ENCODE peak calls at places on chromosome 7, in four cellular contexts. V, G, W and C are unnamed samples.

GRCh38 chr7:636396-636795 is 90.1 kb upstream of the DNAAF5 start:
- DNase-seq in V (peak; percentile 65), W (peak; percentile 12), G (peak; percentile 79), C (no peak)

GRCh38 chr7:131629203-131629871 is 72.9 kb upstream of the PODXL start:
- DNase-seq in V (no peak), G (no peak), W (no peak), C (no peak)

GRCh38 chr7:126574838-126575250 is 677.9 kb downstream of the GRM8 start:
- DNase-seq in G (no peak), W (no peak), V (peak; percentile 15), C (no peak)

GRCh38 chr7:121298831-121299239 is 30.0 kb upstream of the WNT16 start:
- DNase-seq in V (peak; percentile 91), W (no peak), G (no peak), C (no peak)

GRCh38 chr7:1112109-1112508 is 24.2 kb downstream of the GPER1 start:
- DNase-seq in V (no peak), W (no peak), G (no peak), C (no peak)

GRCh38 chr7:30225863-30226361 is 58.5 kb upstream of the ZNRF2 start:
- DNase-seq in G (no peak), V (peak; percentile 31), W (no peak), C (peak; percentile 32)

GRCh38 chr7:95718556-95719410 is 53.6 kb upstream of the DYNC1I1 start:
- DNase-seq in W (no peak), V (peak; percentile 7), G (peak; percentile 15), C (peak; percentile 29)

GRCh38 chr7:31253486-31253885 is 87.0 kb downstream of the NEUROD6 start:
- DNase-seq in V (no peak), G (no peak), W (no peak), C (no peak)

GRCh38 chr7:115631782-115632181 is 398.8 kb downstream of the TFEC start:
- DNase-seq in V (no peak), W (no peak), G (no peak), C (no peak)

GRCh38 chr7:152780935-152781334 is 21.4 kb downstream of the ACTR3B start:
- DNase-seq in W (no peak), G (no peak), V (no peak), C (no peak)

GRCh38 chr7:43362652-43363428 is 220.1 kb upstream of the STK17A start:
- DNase-seq in V (no peak), G (no peak), W (no peak), C (peak; percentile 62)

GRCh38 chr7:2412587-2413201 is 9.3 kb downstream of the CHST12 start:
- DNase-seq in V (no peak), W (no peak), G (no peak), C (no peak)

GRCh38 chr7:102860351-102860811 is 52.4 kb upstream of the LRRC17 start:
- DNase-seq in V (no peak), G (no peak), W (peak; percentile 79), C (peak; percentile 24)

GRCh38 chr7:151520419-151521229 is 929 bp upstream of the RHEB start:
- DNase-seq in G (no peak), W (no peak), V (no peak), C (peak; percentile 76)

GRCh38 chr7:66356277-66356721 is 151.2 kb downstream of the TPST1 start:
- DNase-seq in W (no peak), G (no peak), V (peak; percentile 39), C (no peak)

GRCh38 chr7:3005257-3005656 is 38.4 kb downstream of the CARD11 start:
- DNase-seq in G (no peak), V (no peak), W (no peak), C (no peak)

GRCh38 chr7:80603940-80604339 is 34.5 kb upstream of the CD36 start:
- DNase-seq in W (no peak), V (no peak), G (no peak), C (no peak)

GRCh38 chr7:1673581-1674102 is 3.6 kb downstream of the ELFN1 start:
- DNase-seq in W (no peak), G (no peak), V (no peak), C (peak; percentile 33)

GRCh38 chr7:81993186-81993585 is 223.3 kb upstream of the HGF start:
- DNase-seq in W (no peak), G (no peak), V (no peak), C (no peak)

GRCh38 chr7:129824291-129825004 is 128.3 kb downstream of the UBE2H start:
- DNase-seq in W (no peak), G (no peak), V (no peak), C (no peak)

GRCh38 chr7:141754939-141755338 is 9.0 kb upstream of the TAS2R3 start:
- DNase-seq in V (no peak), G (peak; percentile 71), W (peak; percentile 46), C (peak; percentile 43)

GRCh38 chr7:105896407-105896842 is 20.0 kb upstream of the ATXN7L1 start:
- DNase-seq in V (no peak), W (no peak), G (no peak), C (peak; percentile 23)

DNA sequence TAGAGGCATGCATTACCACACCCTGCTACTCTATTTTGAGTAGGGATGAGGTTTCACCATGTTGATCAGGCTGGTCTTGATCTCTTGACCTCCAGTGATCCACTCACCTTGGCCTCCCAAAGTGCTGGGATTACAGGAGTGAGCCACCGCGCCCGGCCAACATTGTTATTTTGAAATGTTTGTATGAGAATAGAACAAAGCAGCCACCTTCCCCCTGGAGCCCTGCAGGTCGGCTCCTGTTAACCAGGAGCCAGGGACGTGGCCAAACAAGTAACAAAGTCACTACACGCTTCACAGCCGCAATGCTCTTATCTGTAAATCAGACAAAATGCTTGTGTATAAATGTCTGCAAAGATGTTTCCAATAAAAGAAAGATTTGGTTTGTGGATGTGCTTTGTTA is 295.4 kb downstream of the CNTNAP2 start:
- DNase-seq in V (no peak), W (no peak), G (no peak), C (no peak)
- TF ChIP-seq ELF1 in V (no peak), W (no peak), G (no peak), C (no peak)

GRCh38 chr7:149544028-149544427 is 46.4 kb upstream of the ZNF746 start:
- DNase-seq in W (no peak), V (no peak), G (no peak), C (no peak)
- TF ChIP-seq ELF1 in W (no peak), V (no peak), G (no peak), C (no peak)

GRCh38 chr7:108363659-108364058 is 92.6 kb downstream of the NRCAM start:
- DNase-seq in G (no peak), V (no peak), W (no peak), C (no peak)
- TF ChIP-seq ELF1 in G (no peak), V (no peak), W (no peak), C (no peak)

DNA sequence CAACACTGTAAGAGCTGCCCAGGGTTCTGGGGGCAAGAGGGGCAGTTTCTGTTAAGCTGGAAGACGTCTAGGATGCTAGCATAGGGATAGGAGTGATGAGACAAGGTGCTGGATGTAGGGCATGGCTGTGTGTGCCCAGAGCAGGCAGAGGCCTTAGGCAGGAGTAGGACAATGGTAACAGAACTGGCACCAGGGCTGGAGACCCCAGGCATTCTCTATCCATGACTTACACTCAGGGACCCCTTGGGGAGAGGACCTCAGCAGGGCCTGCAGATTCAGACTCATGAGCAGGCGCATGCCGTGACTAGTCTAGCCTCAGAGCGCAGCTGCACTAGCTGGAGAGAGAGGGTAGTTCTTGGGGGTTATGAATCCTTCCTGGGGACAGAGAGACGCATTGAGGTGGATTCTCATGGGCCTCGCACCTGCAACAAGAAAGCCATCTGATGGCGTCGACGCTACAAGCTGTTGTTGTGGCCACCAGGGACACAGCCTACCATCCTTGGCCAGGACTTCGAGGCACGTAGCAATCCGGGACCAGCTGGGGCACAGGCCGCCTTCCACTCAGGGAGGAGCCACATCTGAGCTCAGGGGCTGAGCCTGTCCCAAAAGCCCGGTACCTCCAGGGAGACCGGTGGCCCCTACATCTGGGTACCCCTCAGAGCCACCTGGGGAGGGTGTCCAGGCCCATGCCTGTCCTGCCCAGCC is 474.1 kb downstream of the PTPRN2 start:
- DNase-seq in G (no peak), V (no peak), W (no peak), C (no peak)
- TF ChIP-seq ELF1 in G (no peak), V (no peak), W (no peak), C (no peak)

DNA sequence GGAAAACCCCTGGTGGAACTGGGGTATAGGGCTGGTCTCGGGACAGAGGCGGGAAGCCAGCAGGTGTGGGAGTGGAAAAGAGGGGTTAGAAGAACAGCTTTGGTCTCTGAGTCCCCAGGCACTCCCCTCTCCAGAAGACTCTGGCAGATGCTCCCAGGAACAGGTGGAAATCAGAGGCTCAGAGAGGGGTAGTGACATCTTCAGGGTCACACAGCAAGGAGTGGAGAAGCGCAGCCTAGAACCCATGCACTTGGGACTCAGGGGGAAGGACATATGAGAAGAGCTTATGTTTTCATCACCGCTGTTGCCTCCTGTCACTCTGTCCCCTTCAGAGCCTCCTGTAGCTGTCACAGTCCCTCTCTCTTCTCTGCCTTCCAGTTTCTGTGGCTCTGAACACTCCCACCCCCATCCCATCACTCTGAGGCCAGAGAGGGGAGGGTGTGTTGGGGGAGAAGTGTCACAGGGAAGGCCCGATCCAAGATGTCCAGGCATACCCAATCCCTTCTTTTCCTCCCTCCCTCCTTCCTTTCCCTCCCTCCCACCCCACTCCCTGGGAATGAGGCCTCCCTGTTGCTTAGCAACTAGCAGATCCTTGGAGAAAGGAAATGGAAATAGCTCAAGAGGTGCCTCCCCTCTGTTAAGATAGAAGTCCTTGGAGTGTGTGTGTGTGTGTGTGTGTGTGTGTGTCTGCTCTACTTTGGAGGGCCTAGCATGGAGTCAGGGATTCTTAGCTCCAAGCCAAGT is 32.0 kb downstream of the SRRM3 start:
- DNase-seq in G (no peak), W (no peak), V (no peak), C (no peak)
- TF ChIP-seq ELF1 in G (no peak), W (no peak), V (no peak), C (no peak)

GRCh38 chr7:38796636-38797501 is 112.1 kb downstream of the VPS41 start:
- DNase-seq in G (peak; percentile 64), V (peak; percentile 34), W (peak; percentile 46), C (peak; percentile 41)

GRCh38 chr7:38798552-38799267 is 110.3 kb downstream of the VPS41 start:
- DNase-seq in V (no peak), W (no peak), G (no peak), C (no peak)

GRCh38 chr7:38795596-38795995 is 113.4 kb downstream of the VPS41 start:
- DNase-seq in W (no peak), V (no peak), G (no peak), C (no peak)
- TF ChIP-seq ELF1 in W (no peak), V (no peak), G (no peak), C (no peak)

GRCh38 chr7:55128693-55129394 is 110.0 kb downstream of the EGFR start:
- DNase-seq in G (no peak), V (no peak), W (no peak), C (no peak)

GRCh38 chr7:55124989-55125875 is 106.4 kb downstream of the EGFR start:
- DNase-seq in V (no peak), G (no peak), W (peak; percentile 39), C (peak; percentile 54)

GRCh38 chr7:55129409-55130078 is 110.7 kb downstream of the EGFR start:
- DNase-seq in G (no peak), W (no peak), V (no peak), C (no peak)

GRCh38 chr7:55127135-55127551 is 108.3 kb downstream of the EGFR start:
- DNase-seq in G (no peak), W (no peak), V (no peak), C (no peak)

GRCh38 chr7:55127622-55128081 is 108.8 kb downstream of the EGFR start:
- DNase-seq in G (no peak), V (no peak), W (no peak), C (peak; percentile 41)
- TF ChIP-seq ELF1 in G (no peak), V (no peak), W (no peak), C (no peak)

GRCh38 chr7:4849390-4849789 is 12.4 kb downstream of the PAPOLB start:
- DNase-seq in G (peak; percentile 69), W (peak; percentile 48), V (peak; percentile 12), C (peak; percentile 81)
- TF ChIP-seq ELF1 in G (no peak), W (no peak), V (no peak), C (no peak)

GRCh38 chr7:71637578-71637977 is 505.6 kb downstream of the GALNT17 start:
- DNase-seq in G (no peak), V (no peak), W (no peak), C (no peak)
- TF ChIP-seq ELF1 in G (no peak), V (no peak), W (no peak), C (no peak)